ENCODE peak calls at places on chromosomes 5 and 9, in six cellular contexts. U is stomach, A is K562, E is HCT116, Y is transverse colon, J is breast epithelium. S is an unnamed sample.

GRCh38 chr5:56037531-56038010 is 42.8 kb upstream of the IL6ST start:
- DNase-seq in U (no peak), A (peak; percentile 92), E (no peak), Y (no peak), J (no peak), S (no peak)

GRCh38 chr9:70924905-70925547 is 196.4 kb downstream of the TRPM3 start:
- DNase-seq in U (peak; percentile 40), A (peak; percentile 7), E (peak; percentile 48), Y (peak; percentile 27), J (no peak), S (no peak)

GRCh38 chr5:11563822-11564221 is 340.4 kb downstream of the CTNND2 start:
- DNase-seq in U (no peak), A (no peak), E (no peak), Y (no peak), J (no peak), S (no peak)

GRCh38 chr5:175711472-175712312 is 53.8 kb downstream of the HRH2 start:
- DNase-seq in U (peak; percentile 7), A (no peak), E (no peak), Y (no peak), J (peak; percentile 20), S (peak; percentile 24)

GRCh38 chr9:69104830-69105527 is 69.1 kb upstream of the TJP2 start:
- DNase-seq in U (peak; percentile 85), A (no peak), E (peak; percentile 42), Y (peak; percentile 90), J (peak; percentile 72), S (no peak)

GRCh38 chr9:116904165-116904564 is 217.1 kb downstream of the TRIM32 start:
- DNase-seq in U (no peak), A (no peak), E (no peak), Y (no peak), J (no peak), S (no peak)

GRCh38 chr5:84381501-84382362 is 2.9 kb downstream of the EDIL3 start:
- DNase-seq in U (no peak), A (no peak), E (no peak), Y (peak; percentile 11), J (no peak), S (no peak)

GRCh38 chr5:60473654-60474053 is 226.3 kb downstream of the DEPDC1B start:
- DNase-seq in U (no peak), A (no peak), E (no peak), Y (no peak), J (no peak), S (no peak)

GRCh38 chr5:33631786-33632185 is 191.0 kb downstream of the TARS1 start:
- DNase-seq in U (no peak), A (no peak), E (no peak), Y (no peak), J (no peak), S (no peak)

GRCh38 chr5:149747141-149747832 is 17.2 kb downstream of the PPARGC1B start:
- DNase-seq in U (peak; percentile 90), A (no peak), E (peak; percentile 15), Y (peak; percentile 94), J (no peak), S (peak; percentile 64)

GRCh38 chr5:40080191-40080590 is 599.5 kb upstream of the PTGER4 start:
- DNase-seq in U (no peak), A (no peak), E (no peak), Y (no peak), J (no peak), S (no peak)

GRCh38 chr9:27157086-27157485 is 48.1 kb downstream of the TEK start:
- DNase-seq in U (no peak), A (no peak), E (no peak), Y (no peak), J (no peak), S (no peak)

GRCh38 chr5:112848116-112848811 is 12.8 kb upstream of the SRP19 start:
- DNase-seq in U (no peak), A (peak; percentile 49), E (peak; percentile 68), Y (no peak), J (no peak), S (no peak)

GRCh38 chr5:56951131-56951945 is 585 bp downstream of the MIER3 start:
- DNase-seq in U (no peak), A (no peak), E (no peak), Y (peak; percentile 33), J (peak; percentile 51), S (peak; percentile 66)

GRCh38 chr5:176373100-176373818 is 8.0 kb downstream of the ARL10 start:
- DNase-seq in U (no peak), A (no peak), E (no peak), Y (no peak), J (no peak), S (peak; percentile 70)

GRCh38 chr5:177507596-177508216 is 1.9 kb downstream of the DOK3 start:
- DNase-seq in U (no peak), A (no peak), E (no peak), Y (no peak), J (no peak), S (no peak)

GRCh38 chr5:62671479-62671878 is 92.9 kb downstream of the LRRC70 start:
- DNase-seq in U (no peak), A (no peak), E (no peak), Y (no peak), J (no peak), S (no peak)

GRCh38 chr5:137565450-137565849 is 66.3 kb upstream of the SPOCK1 start:
- DNase-seq in U (no peak), A (no peak), E (no peak), Y (no peak), J (no peak), S (no peak)

GRCh38 chr5:80245986-80246781 is 9.7 kb downstream of the SERINC5 start:
- DNase-seq in U (no peak), A (no peak), E (no peak), Y (no peak), J (no peak), S (no peak)

GRCh38 chr5:144156767-144157171 is 13.7 kb downstream of the YIPF5 start:
- DNase-seq in U (no peak), A (no peak), E (no peak), Y (no peak), J (no peak), S (no peak)

GRCh38 chr5:134948929-134949328 is 18.8 kb upstream of the CATSPER3 start:
- DNase-seq in U (no peak), A (no peak), E (no peak), Y (peak; percentile 15), J (no peak), S (peak; percentile 77)

GRCh38 chr5:38167562-38167996 is 90.8 kb upstream of the EGFLAM start:
- DNase-seq in U (no peak), A (no peak), E (no peak), Y (no peak), J (no peak), S (no peak)

GRCh38 chr5:168827636-168828035 is 248.5 kb upstream of the PANK3 start:
- DNase-seq in U (no peak), A (no peak), E (no peak), Y (no peak), J (no peak), S (no peak)

GRCh38 chr5:90418214-90418613 is 8.7 kb upstream of the CETN3 start:
- DNase-seq in U (no peak), A (no peak), E (no peak), Y (no peak), J (no peak), S (no peak)

GRCh38 chr5:139650689-139651501 is 2.7 kb downstream of the CXXC5 start:
- DNase-seq in U (peak; percentile 85), A (peak; percentile 54), E (no peak), Y (peak; percentile 47), J (no peak), S (peak; percentile 87)
- TF ChIP-seq POLR2AphosphoS5 in U (peak; percentile 76), A (peak; percentile 62), E (no peak), Y (no peak), J (no peak), S (peak; percentile 75)

GRCh38 chr9:3875371-3876132 is 349.8 kb upstream of the RFX3 start:
- DNase-seq in U (no peak), A (no peak), E (peak; percentile 54), Y (no peak), J (no peak), S (no peak)
- TF ChIP-seq POLR2A in U (no peak), A (no peak), E (no peak), Y (no peak), J (no peak), S (no peak)

GRCh38 chr9:74951725-74952151 is 974 bp downstream of the C9orf40 start:
- DNase-seq in U (peak; percentile 53), A (no peak), E (no peak), Y (peak; percentile 55), J (peak; percentile 57), S (peak; percentile 69)
- H3K27ac ChIP-seq in U (peak overlapping the region; percentile 98), A (peak overlapping the region; percentile 98), E (peak overlapping the region; percentile 99), Y (peak overlapping the region; percentile 97), J (peak overlapping the region; percentile 97), S (peak overlapping the region; percentile 97)

DNA sequence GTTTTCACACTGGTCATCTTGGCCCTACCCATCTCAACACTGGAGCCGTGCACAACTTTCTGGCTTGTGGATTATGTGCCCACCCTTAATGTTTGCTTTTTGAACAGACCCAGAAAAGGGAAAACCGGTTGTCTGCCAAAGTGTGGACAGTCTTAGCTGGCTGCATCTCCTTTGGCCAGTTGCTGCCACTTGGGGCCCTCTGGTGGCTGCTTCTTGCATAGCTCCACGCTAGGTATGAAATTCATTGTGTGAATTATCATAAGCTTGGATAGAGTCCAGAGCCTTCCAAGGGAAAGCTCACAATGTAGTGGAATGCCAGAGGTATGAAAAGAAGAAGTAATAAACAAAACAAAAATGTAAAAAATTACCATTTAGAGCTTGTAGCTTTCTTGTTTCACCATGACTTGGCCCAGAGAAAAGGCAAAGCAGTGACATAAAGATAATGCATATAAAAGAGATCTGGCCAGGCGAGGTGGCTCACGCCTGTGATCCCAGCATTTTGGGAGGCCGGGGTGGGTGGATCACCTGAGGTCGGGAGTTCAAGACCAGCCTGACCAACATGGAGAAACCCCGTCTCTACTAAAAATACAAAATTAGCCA is 12.5 kb upstream of the SLC36A3 start:
- DNase-seq in U (peak; percentile 85), A (peak; percentile 67), E (peak; percentile 37), Y (peak; percentile 80), J (peak; percentile 80), S (peak; percentile 80)
- TF ChIP-seq POLR2AphosphoS5 in U (no peak), A (no peak), E (no peak), Y (no peak), J (no peak), S (no peak)

S was measured in sigmoid colon.